ENCODE peak calls at places on chromosomes 6 and 20, in four cellular contexts. Z is HCT116, A is HepG2, S is K562. O is an unnamed sample.

GRCh38 chr6:144410059-144410458 is 124.9 kb downstream of the UTRN start:
- DNase-seq in Z (no peak), A (no peak), S (no peak), O (no peak)

GRCh38 chr20:40643891-40644290 is 45.1 kb downstream of the MAFB start:
- DNase-seq in Z (no peak), A (no peak), S (no peak), O (no peak)

GRCh38 chr6:75852721-75853120 is 103.7 kb downstream of the MYO6 start:
- DNase-seq in Z (no peak), A (no peak), S (peak; percentile 1), O (peak; percentile 79)

GRCh38 chr6:100415780-100416179 is 48.9 kb downstream of the SIM1 start:
- DNase-seq in Z (no peak), A (no peak), S (peak; percentile 31), O (no peak)

GRCh38 chr6:168196881-168197635 is 118.0 kb upstream of the FRMD1 start:
- DNase-seq in Z (no peak), A (no peak), S (no peak), O (no peak)

GRCh38 chr6:54698974-54699373 is 147.6 kb upstream of the FAM83B start:
- DNase-seq in Z (no peak), A (no peak), S (no peak), O (no peak)

GRCh38 chr6:39361657-39362486 is 39.4 kb upstream of the KCNK16 start:
- DNase-seq in Z (peak; percentile 48), A (peak; percentile 45), S (peak; percentile 75), O (peak; percentile 38)

GRCh38 chr20:20711413-20711812 is 1.0 kb downstream of the RALGAPA2 start:
- DNase-seq in Z (no peak), A (no peak), S (no peak), O (no peak)

GRCh38 chr20:50285376-50286173 is 94.9 kb downstream of the CEBPB start:
- DNase-seq in Z (no peak), A (no peak), S (no peak), O (no peak)

GRCh38 chr6:167750956-167751358 is 75.8 kb upstream of the AFDN start:
- DNase-seq in Z (peak; percentile 8), A (peak; percentile 77), S (no peak), O (no peak)

GRCh38 chr6:75347797-75348610 is 63.4 kb upstream of the TMEM30A start:
- DNase-seq in Z (no peak), A (no peak), S (no peak), O (no peak)

GRCh38 chr6:155185544-155185943 is 78.3 kb upstream of the CLDN20 start:
- DNase-seq in Z (peak; percentile 23), A (no peak), S (no peak), O (no peak)

GRCh38 chr6:130143709-130144108 is 79.0 kb downstream of the SAMD3 start:
- DNase-seq in Z (no peak), A (no peak), S (no peak), O (no peak)

GRCh38 chr6:85417336-85417735 is 32.5 kb upstream of the NT5E start:
- DNase-seq in Z (no peak), A (no peak), S (no peak), O (no peak)

GRCh38 chr20:35604444-35604750 is 11.2 kb upstream of the SPAG4 start:
- DNase-seq in Z (no peak), A (peak; percentile 70), S (peak; percentile 54), O (no peak)

DNA sequence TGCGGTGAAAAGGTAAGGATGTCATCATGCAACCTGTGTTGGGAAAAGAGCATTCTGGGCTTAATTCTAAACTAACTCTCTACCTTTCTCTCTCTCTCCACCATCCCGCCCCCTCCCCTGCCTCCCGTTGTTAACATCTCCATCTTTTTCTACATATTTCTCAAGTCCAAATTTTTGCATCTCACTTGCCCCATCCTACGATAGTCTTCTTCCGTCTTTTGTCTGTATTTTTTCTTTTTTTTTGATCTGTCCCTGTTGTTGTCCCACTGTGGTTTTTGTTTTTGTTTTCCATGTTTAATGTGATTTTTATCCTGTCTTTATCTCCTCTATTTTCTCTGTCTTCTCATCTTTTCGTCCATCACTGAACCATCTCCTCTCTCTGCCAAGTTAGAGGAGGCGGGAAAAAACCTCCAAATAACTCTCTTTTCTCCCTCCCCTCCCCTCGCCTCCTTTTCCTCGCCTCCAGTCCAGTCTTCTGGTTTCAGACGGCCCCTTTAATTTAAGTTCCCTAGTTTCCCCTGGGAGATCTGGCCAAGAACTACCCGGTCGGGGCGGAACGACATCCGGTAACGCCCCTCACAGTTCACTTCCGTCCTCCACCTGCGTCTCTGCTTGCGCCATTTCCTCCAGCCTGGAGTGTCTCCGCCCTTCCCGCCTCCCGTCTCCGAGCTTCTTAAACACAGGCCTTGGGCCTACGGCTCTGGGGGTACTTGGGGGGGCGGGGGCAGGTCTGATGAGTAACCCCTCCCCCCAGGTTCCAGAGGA is at the start of gene NFKBIL1:
- DNase-seq in Z (peak; percentile 97), A (peak; percentile 93), S (peak; percentile 100), O (peak; percentile 78)
- TF ChIP-seq REST in Z (no peak), A (no peak), S (peak; percentile 39), O (no peak)

DNA sequence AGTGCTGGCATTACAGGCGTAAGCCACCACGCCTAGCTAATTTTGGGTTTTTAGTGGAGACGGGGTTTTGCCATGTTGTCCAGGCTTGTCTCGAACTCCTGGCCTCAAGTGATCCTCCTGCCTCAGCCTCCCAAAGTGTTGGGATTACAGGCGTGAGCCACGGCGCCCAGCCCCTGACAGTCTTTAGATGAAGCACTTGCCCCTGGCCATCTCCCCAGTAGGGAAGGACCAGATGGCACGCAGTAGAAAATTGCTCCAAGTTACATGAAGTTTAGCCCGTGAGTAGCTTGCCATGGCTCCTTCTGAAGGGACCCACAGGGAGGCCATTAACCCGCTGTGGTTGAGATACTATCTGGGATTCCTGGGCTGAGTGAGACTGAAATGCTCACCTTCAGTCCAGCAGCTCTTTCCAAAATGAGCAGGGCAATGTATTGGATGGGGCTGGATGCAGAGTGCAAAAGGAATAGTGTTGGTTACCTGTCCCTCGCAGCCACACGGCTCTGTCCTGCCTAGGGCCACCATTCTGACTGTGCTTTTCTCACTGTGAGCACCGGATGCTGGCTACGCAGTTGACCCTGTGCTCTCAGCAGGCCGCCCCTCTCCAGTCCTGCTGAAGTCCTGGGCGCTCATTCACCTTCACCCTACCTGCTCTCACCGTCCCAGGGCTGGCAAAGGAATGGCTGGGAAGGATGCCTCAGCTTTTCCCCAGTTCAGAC is 66.9 kb downstream of the EFCAB8 start:
- DNase-seq in Z (no peak), A (no peak), S (no peak), O (no peak)
- H3K27ac ChIP-seq in Z (no peak overlapping the region), A (no peak overlapping the region), S (no peak overlapping the region), O (no peak overlapping the region)

DNA sequence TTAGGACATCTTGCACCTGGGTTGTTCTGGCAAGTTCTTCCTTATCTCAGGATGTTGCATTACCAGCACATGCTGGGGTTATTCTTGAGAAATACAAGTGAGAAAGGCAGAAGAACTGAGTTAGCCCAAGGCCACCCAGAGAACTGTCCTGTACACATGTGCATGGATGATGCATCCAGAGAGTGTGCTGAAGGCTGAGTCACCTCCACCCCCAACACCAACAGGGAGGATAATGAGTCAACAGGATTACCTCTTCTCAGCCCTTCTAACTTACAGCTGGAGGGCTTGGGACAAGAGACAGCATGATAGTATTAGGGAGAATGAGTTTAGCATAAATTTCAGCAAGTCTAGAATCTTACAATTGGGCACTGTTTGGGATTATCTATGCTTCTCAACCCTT is 8.5 kb downstream of the SCGN start:
- DNase-seq in Z (peak; percentile 56), A (peak; percentile 75), S (peak; percentile 45), O (no peak)
- TF ChIP-seq TCF7L2 in Z (no peak), A (no peak), S (no peak), O (no peak)

DNA sequence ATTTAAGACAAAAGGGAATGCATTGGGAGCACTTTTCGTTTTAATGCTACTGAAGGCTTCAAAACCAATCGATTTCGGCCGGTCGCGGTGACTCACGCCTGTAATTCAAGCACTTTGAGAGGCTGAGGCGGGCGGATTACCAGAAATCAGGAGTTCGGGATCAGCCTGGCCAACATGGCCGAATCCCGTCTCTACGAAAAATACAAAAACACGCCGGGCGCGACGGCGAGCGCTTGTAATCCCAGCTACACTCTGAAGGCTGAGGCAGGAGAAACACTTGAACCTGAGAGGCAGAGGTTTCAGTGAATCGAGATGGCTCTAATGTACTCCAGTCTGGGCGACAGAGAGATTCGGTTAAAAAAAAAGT is 58.4 kb downstream of the TRIM38 start:
- DNase-seq in Z (peak; percentile 72), A (no peak), S (peak; percentile 79), O (no peak)
- TF ChIP-seq REST in Z (no peak), A (no peak), S (no peak), O (no peak)

GRCh38 chr6:90611996-90612690 is 25.3 kb upstream of the MAP3K7 start:
- DNase-seq in Z (no peak), A (no peak), S (no peak), O (no peak)

GRCh38 chr6:90610291-90610670 is 23.4 kb upstream of the MAP3K7 start:
- DNase-seq in Z (no peak), A (no peak), S (no peak), O (no peak)

GRCh38 chr6:90611543-90611864 is 24.6 kb upstream of the MAP3K7 start:
- DNase-seq in Z (no peak), A (no peak), S (no peak), O (no peak)

GRCh38 chr6:90605749-90606344 is 19.0 kb upstream of the MAP3K7 start:
- DNase-seq in Z (no peak), A (no peak), S (peak; percentile 37), O (no peak)

DNA sequence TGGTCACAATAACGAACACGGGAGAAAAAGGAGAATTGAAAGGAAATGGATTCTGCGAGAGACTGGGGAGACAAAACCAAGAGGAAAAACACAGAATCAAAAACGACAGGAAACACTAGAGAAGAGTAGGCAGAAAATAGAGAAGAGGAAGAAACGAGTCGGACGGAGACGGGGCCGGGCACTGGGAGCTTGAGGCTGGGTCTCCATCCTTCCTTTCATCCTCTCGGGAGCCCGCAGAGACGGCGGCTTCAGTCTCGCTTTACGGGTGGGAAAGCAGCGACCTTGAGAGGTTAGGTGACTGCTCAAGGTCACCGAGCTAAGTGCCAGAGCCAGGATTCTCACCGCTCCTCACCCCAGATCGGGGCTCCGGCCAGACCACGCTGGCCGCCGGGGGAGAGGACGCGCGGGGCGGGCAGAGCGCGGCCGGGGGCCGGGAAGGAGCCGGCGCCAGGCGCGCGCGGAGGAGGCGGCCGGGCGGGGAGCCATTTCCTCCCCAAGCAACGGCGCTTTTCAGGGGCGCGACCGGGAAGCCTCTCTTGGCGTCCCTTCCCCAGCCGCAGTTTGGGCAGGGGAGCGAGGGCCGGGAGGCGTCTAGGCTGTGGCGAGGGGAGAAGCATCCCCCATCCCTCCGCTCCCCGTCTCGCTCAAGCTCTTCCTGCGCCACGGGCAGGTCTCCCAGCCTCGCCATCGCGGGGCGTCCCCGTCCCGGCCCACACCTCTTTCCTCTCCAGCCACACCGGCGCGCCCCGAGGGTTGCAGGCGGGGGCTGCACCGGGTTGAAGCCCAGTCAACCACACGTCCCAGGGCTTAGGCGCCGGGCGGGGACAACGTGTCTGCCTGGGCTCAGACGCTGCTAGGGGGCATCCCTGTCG is 24.0 kb upstream of the MAP3K7 start:
- DNase-seq in Z (no peak), A (no peak), S (peak; percentile 39), O (no peak)
- H3K27ac ChIP-seq in Z (no peak overlapping the region), A (no peak overlapping the region), S (peak overlapping the region; percentile 46), O (no peak overlapping the region)

DNA sequence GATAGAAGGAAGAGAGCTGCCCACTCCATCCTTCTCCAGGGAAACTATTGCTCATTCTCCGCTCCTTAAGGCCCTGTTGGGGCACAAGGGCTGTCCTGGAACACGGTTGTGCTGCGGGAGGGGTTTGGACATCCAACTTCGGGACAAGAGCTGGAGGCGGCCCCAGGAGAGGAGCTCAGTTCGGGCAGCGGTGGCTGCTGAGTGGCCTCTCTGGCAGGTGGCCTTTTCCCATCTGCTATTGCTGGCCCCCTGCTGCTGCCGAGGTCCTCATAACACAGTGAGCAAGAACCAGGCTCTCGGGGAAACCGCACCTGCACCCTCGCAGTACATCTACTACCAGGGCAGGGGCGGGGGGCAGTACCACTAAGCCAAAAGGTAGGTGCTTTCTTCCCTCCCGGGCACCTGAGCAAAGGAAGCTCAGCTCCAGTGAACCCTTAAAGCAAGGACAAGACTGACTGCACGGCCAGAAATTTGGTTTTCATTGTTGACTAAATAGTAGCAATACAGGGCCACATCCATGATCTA is 63.7 kb downstream of the PSMG4 start:
- DNase-seq in Z (no peak), A (no peak), S (no peak), O (no peak)
- TF ChIP-seq TCF7L2 in Z (no peak), A (no peak), S (no peak), O (no peak)